ENCODE peak calls at places on chromosomes 11 and 22, in seven cellular contexts. G is uterus, V is tibial nerve, O is K562, M is sigmoid colon, D is IMR-90, R is stomach. B is an unnamed sample.
A peak's percentile ranks its signal among the peaks of the same experiment; 100 is the strongest.

GRCh38 chr11:31417357-31417756 is 47.7 kb downstream of the DNAJC24 start:
- DNase-seq in V (no peak), O (no peak), G (no peak), D (no peak), M (no peak), R (no peak), B (no peak)

GRCh38 chr11:33773399-33774355 is 643 bp downstream of the FBXO3 start:
- DNase-seq in O (peak; percentile 82), V (no peak), G (no peak), D (peak; percentile 43), R (no peak), M (peak; percentile 66), B (no peak)

GRCh38 chr22:43042101-43042780 is 27.3 kb upstream of the PACSIN2 start:
- DNase-seq in V (no peak), R (no peak), M (no peak), O (no peak), D (peak; percentile 24), G (no peak), B (no peak)

GRCh38 chr11:123137496-123138270 is 57.4 kb downstream of the CLMP start:
- DNase-seq in M (peak; percentile 93), G (peak; percentile 79), D (peak; percentile 75), R (peak; percentile 47), O (no peak), V (peak; percentile 79), B (peak; percentile 75)

GRCh38 chr11:111162306-111162705 is 83.2 kb upstream of the POU2AF2 start:
- DNase-seq in O (no peak), G (no peak), M (no peak), R (no peak), D (peak; percentile 59), V (no peak), B (no peak)

GRCh38 chr11:79092791-79093313 is 348.0 kb downstream of the TENM4 start:
- DNase-seq in V (no peak), D (peak; percentile 100), O (no peak), M (peak; percentile 75), G (no peak), R (no peak), B (peak; percentile 39)

GRCh38 chr11:38123673-38124072 is 1525.6 kb upstream of the RAG2 start:
- DNase-seq in G (no peak), R (no peak), M (no peak), D (no peak), O (no peak), V (no peak), B (no peak)

GRCh38 chr11:131240421-131240820 is 130.0 kb upstream of the NTM start:
- DNase-seq in G (no peak), R (no peak), V (no peak), D (no peak), M (no peak), O (no peak), B (no peak)

GRCh38 chr11:125872138-125872491 is 15.4 kb upstream of the HYLS1 start:
- DNase-seq in D (no peak), M (no peak), R (no peak), G (no peak), V (no peak), O (no peak), B (no peak)

GRCh38 chr11:61021661-61022212 is 50.3 kb downstream of the CD6 start:
- DNase-seq in V (no peak), R (peak; percentile 91), O (peak; percentile 35), D (no peak), G (no peak), M (peak; percentile 64), B (no peak)

GRCh38 chr11:87455180-87455579 is 417.4 kb downstream of the TMEM135 start:
- DNase-seq in R (no peak), O (no peak), V (no peak), M (no peak), G (no peak), D (no peak), B (no peak)

GRCh38 chr11:114279778-114280532 is 16.2 kb upstream of the NNMT start:
- DNase-seq in R (no peak), O (no peak), G (no peak), M (no peak), V (no peak), D (peak; percentile 61), B (no peak)

GRCh38 chr11:62340269-62340901 is 3.1 kb downstream of the ASRGL1 start:
- DNase-seq in M (peak; percentile 69), D (peak; percentile 45), V (peak; percentile 35), O (peak; percentile 19), R (peak; percentile 68), G (peak; percentile 20), B (peak; percentile 56)

GRCh38 chr22:46370584-46371373 is 35.3 kb downstream of the TRMU start:
- DNase-seq in O (no peak), V (no peak), R (no peak), D (no peak), G (no peak), M (no peak), B (no peak)

GRCh38 chr11:120013325-120014250 is 124.3 kb downstream of the TRIM29 start:
- DNase-seq in G (peak; percentile 29), R (peak; percentile 73), O (peak; percentile 70), V (no peak), M (no peak), D (peak; percentile 10), B (peak; percentile 22)

GRCh38 chr22:44245438-44245837 is 64.7 kb downstream of the PARVG start:
- DNase-seq in G (no peak), O (no peak), M (no peak), V (no peak), D (no peak), R (peak; percentile 3), B (no peak)

GRCh38 chr11:69471329-69472052 is 10.0 kb upstream of the LINC01488 start:
- DNase-seq in V (no peak), M (no peak), R (no peak), O (no peak), G (no peak), D (peak; percentile 61), B (peak; percentile 23)

GRCh38 chr11:122861631-122862030 is 20.9 kb upstream of the JHY start:
- DNase-seq in M (no peak), O (no peak), D (no peak), V (no peak), G (no peak), R (no peak), B (no peak)

GRCh38 chr11:76246271-76246933 is 40.1 kb upstream of the WNT11 start:
- DNase-seq in G (no peak), O (no peak), R (no peak), V (no peak), D (no peak), M (no peak), B (no peak)

GRCh38 chr11:57357827-57358226 is 19.7 kb downstream of the P2RX3 start:
- DNase-seq in O (no peak), M (no peak), V (no peak), R (no peak), G (no peak), D (peak; percentile 54), B (no peak)

GRCh38 chr22:43408009-43408408 is 3.8 kb upstream of the MPPED1 start:
- DNase-seq in O (no peak), G (no peak), M (no peak), V (no peak), R (no peak), D (no peak), B (no peak)

GRCh38 chr11:35511666-35512065 is 13.8 kb downstream of the PAMR1 start:
- DNase-seq in D (peak; percentile 91), M (no peak), V (no peak), R (no peak), O (no peak), G (no peak), B (peak; percentile 63)

GRCh38 chr11:62547691-62548281 is 1.2 kb upstream of the AHNAK start:
- DNase-seq in D (no peak), R (peak; percentile 51), G (peak; percentile 46), O (no peak), M (peak; percentile 78), V (no peak), B (no peak)

DNA sequence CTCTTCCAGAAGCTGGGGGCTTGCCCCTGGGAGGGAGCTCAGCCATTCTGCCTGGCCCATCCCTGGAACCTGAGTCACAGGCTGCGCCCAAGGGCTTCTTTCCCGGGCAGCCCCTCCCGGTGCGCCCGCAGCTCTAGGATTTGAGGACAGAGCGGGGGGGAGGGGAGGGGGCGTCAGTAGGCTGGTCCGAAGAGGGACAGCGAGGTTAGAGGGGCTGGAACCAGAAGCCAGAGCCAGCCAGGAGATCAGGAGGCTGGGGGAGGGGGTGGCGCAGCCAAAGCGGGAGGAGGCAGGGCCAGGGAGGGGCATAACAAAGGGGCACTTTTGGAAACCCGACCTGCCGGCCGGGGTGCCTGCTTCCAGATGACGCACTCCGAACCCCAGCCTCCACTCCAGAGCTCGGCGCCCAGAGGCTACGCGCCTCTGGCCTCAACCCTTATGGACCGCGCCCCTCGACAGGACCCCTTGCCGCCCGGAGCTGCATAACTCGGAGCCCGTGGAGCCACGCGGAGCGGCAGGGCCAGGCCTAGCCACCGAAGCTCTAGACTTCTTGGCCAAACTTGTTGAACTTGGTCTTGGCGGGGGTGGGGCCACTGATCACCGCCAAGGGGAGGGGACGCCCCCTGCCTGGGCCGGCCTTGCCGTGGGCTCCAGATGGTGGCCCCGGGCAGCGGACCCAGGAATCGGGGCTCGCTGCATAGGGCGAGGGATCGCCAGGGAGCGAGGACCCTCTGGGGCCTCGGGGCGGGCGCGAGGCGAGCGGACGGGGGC is 744 bp downstream of the PACSIN3 start:
- DNase-seq in D (peak; percentile 37), R (peak; percentile 70), V (no peak), G (peak; percentile 67), M (peak; percentile 88), O (no peak), B (peak; percentile 85)
- TF ChIP-seq POLR2A in D (no peak), R (no peak), V (peak; percentile 61), G (peak; percentile 42), M (peak; percentile 77), O (no peak), B (peak; percentile 86)

DNA sequence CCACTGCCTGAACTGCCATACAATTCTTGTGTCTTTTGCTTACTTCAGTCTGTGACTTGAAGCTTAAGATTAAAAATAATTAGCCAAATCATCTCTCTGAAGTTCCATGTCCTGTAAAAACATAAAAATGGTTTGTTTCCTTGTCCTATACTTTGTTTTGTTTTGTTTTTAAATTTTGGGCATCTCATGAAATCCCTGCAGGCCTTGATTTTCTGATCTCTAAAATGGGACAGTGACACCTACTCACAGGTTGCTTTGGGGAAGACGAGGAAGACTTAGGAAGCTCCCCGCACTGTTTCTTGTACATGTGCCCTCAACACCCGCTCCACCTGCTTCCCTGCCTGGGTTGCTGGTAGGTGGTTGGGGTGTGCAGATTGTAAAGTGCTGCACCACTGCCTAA is 38.9 kb downstream of the TSPAN18 start:
- DNase-seq in D (no peak), G (no peak), O (no peak), R (no peak), M (no peak), V (no peak), B (no peak)
- H3K27ac ChIP-seq in D (peak overlapping the region; percentile 59), G (peak overlapping the region; percentile 84), O (no peak overlapping the region), R (no peak overlapping the region), M (peak overlapping the region; percentile 88), V (peak overlapping the region; percentile 82), B (peak overlapping the region; percentile 92)

DNA sequence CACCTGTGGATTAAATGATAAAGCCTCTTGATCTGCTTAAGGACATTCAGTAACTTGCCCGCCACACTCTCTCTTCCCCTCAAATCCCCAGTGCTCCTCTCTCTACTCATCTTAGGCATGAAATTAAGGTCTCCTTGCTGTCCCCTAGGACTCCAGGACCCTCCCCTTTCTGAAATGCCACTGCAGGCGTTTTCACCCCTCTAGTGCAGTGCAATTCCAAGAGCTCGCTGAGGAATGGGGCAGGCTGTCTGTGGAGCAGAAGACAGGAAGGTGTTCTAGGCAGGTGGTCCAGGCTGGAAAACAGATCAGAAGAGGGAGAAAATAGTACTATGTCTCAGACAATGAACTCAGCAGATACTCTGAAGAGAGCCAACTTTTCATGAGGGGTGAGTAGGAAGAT is 55.8 kb upstream of the ARHGAP42 start:
- DNase-seq in V (no peak), M (no peak), D (no peak), O (no peak), R (no peak), G (no peak), B (no peak)
- H3K4me1 ChIP-seq in V (no peaks in the 10 kb centered on the region), M (peaks cover 9% of the 10 kb centered on the region), D (peaks cover 9% of the 10 kb centered on the region), O (peaks cover 14% of the 10 kb centered on the region), R (peaks cover 20% of the 10 kb centered on the region), G (no peaks in the 10 kb centered on the region), B (no peaks in the 10 kb centered on the region)

GRCh38 chr22:37807410-37808293 is at the start of gene GCAT:
- DNase-seq in V (peak; percentile 94), M (peak; percentile 98), G (peak; percentile 93), D (peak; percentile 95), O (peak; percentile 97), R (peak; percentile 97), B (peak; percentile 96)
- TF ChIP-seq POLR2A in V (peak; percentile 84), M (peak; percentile 65), G (peak; percentile 77), D (peak; percentile 80), O (peak; percentile 81), R (no peak), B (peak; percentile 44)